ENCODE peak calls at places on chromosomes 12 and 14, in six cellular contexts. W is Daoy; L is iPS-NIHi11; Z is T-helper 2 cell; E is CD4-positive, alpha-beta T cell; B is T1000. Y is an unnamed sample.

GRCh38 chr12:86334071-86334470 is 77.9 kb upstream of the MGAT4C start:
- DNase-seq in Z (no peak), B (no peak), W (no peak), L (no peak), E (no peak), Y (no peak)

GRCh38 chr14:103492572-103492971 is 30.1 kb downstream of the CKB start:
- DNase-seq in L (no peak), B (no peak), E (no peak), W (no peak), Z (no peak), Y (no peak)

GRCh38 chr12:130818381-130819247 is 20.4 kb downstream of the STX2 start:
- DNase-seq in Z (peak), L (peak), W (peak), B (no peak), E (peak), Y (peak)

GRCh38 chr12:67921286-67921685 is 68.0 kb upstream of the IFNG-AS1 start:
- DNase-seq in L (no peak), B (no peak), W (no peak), E (no peak), Z (no peak), Y (no peak)

GRCh38 chr14:104820669-104821228 is 19.8 kb downstream of the ZBTB42 start:
- DNase-seq in W (peak), L (peak), E (no peak), B (no peak), Z (no peak), Y (peak)

GRCh38 chr12:105968025-105968424 is 170.7 kb downstream of the NUAK1 start:
- DNase-seq in L (no peak), B (no peak), E (no peak), W (no peak), Z (no peak), Y (no peak)

GRCh38 chr14:100117647-100118376 is 41.6 kb downstream of the DEGS2 start:
- DNase-seq in E (no peak), Z (no peak), W (no peak), B (no peak), L (no peak), Y (no peak)

GRCh38 chr14:63633801-63634200 is 7.9 kb downstream of the WDR89 start:
- DNase-seq in E (no peak), Z (no peak), L (no peak), B (no peak), W (no peak), Y (no peak)

GRCh38 chr12:27951898-27952297 is 20.6 kb downstream of the PTHLH start:
- DNase-seq in B (no peak), E (no peak), L (no peak), Z (no peak), W (no peak), Y (no peak)

GRCh38 chr12:70719672-70720420 is 82.6 kb upstream of the PTPRB start:
- DNase-seq in B (no peak), L (peak), W (peak), E (no peak), Z (peak), Y (peak)

GRCh38 chr12:22628228-22628627 is 3.3 kb downstream of the ETNK1 start:
- DNase-seq in L (no peak), W (no peak), B (no peak), Z (no peak), E (no peak), Y (no peak)

GRCh38 chr12:101697930-101698781 is 716 bp downstream of the CHPT1 start:
- DNase-seq in B (peak), L (peak), E (no peak), Z (no peak), W (peak), Y (peak)

GRCh38 chr12:8687846-8688601 is 9.8 kb upstream of the RIMKLB start:
- DNase-seq in E (no peak), Z (no peak), B (no peak), W (peak), L (peak), Y (peak)

GRCh38 chr14:61280092-61280525 is 1.0 kb downstream of the TMEM30B start:
- DNase-seq in W (no peak), L (no peak), Z (no peak), B (no peak), E (peak), Y (no peak)

GRCh38 chr12:89234324-89235114 is 117.8 kb downstream of the DUSP6 start:
- DNase-seq in E (no peak), W (no peak), B (no peak), L (no peak), Z (no peak), Y (peak)

GRCh38 chr12:2689879-2690278 is 104.9 kb upstream of the FKBP4 start:
- DNase-seq in E (no peak), Z (no peak), W (no peak), B (no peak), L (no peak), Y (no peak)

GRCh38 chr12:24943947-24944597 is 4.8 kb downstream of the BCAT1 start:
- DNase-seq in B (no peak), L (no peak), Z (no peak), W (peak), E (no peak), Y (no peak)

GRCh38 chr14:47715330-47715729 is 39.9 kb upstream of the MDGA2 start:
- DNase-seq in L (no peak), W (peak), E (no peak), Z (no peak), B (no peak), Y (no peak)

GRCh38 chr12:26629864-26630263 is 203.1 kb downstream of the ITPR2 start:
- DNase-seq in E (no peak), B (no peak), L (no peak), W (peak), Z (no peak), Y (peak)

GRCh38 chr14:73833024-73833423 is 18.6 kb upstream of the PTGR2 start:
- DNase-seq in L (no peak), E (no peak), Z (no peak), B (no peak), W (peak), Y (peak)

GRCh38 chr12:67068773-67069450 is 200.2 kb upstream of the CAND1 start:
- DNase-seq in Z (no peak), E (peak), B (peak), W (peak), L (peak), Y (peak)

GRCh38 chr14:61575751-61576150 is 119.6 kb upstream of the HIF1A start:
- DNase-seq in Z (no peak), B (no peak), L (no peak), W (no peak), E (no peak), Y (no peak)

GRCh38 chr12:43882578-43883178 is 46.8 kb downstream of the TMEM117 start:
- DNase-seq in Z (peak), W (peak), L (peak), B (no peak), E (no peak), Y (peak)

GRCh38 chr14:85050180-85050579 is 479.8 kb upstream of the FLRT2 start:
- DNase-seq in B (no peak), Z (no peak), L (no peak), W (no peak), E (no peak), Y (no peak)

GRCh38 chr12:80632835-80633234 is 74.6 kb upstream of the MYF6 start:
- DNase-seq in E (no peak), L (peak), B (no peak), Z (no peak), W (peak), Y (no peak)

GRCh38 chr14:24789277-24789832 is 155.4 kb upstream of the GZMB start:
- DNase-seq in L (no peak), W (no peak), B (no peak), E (no peak), Z (no peak), Y (no peak)

GRCh38 chr14:69924181-69924580 is 45.0 kb downstream of the SMOC1 start:
- DNase-seq in L (no peak), B (no peak), E (no peak), W (peak), Z (no peak), Y (no peak)

GRCh38 chr12:123305160-123305559 is 33.5 kb upstream of the CDK2AP1 start:
- DNase-seq in Z (no peak), B (no peak), W (no peak), E (no peak), L (no peak), Y (no peak)

GRCh38 chr12:106987846-106988245 is 900 bp upstream of the MTERF2 start:
- DNase-seq in L (peak), W (no peak), E (no peak), Z (no peak), B (no peak), Y (no peak)

GRCh38 chr14:87630808-87631207 is 362.2 kb downstream of the GALC start:
- DNase-seq in W (no peak), B (no peak), Z (no peak), E (no peak), L (no peak), Y (no peak)

GRCh38 chr12:131988054-131988796 is 38.5 kb downstream of the EP400 start:
- DNase-seq in E (no peak), B (no peak), L (no peak), W (no peak), Z (no peak), Y (no peak)

GRCh38 chr14:51654549-51654879 is 2.8 kb downstream of the FRMD6 start:
- DNase-seq in W (no peak), L (no peak), Z (no peak), B (no peak), E (no peak), Y (no peak)

Y was measured in GM03348.